ENCODE peak calls at places on chromosomes 5 and 9, in six cellular contexts. S is coronary artery, U is left lung, L is IMR-90, D is foreskin fibroblast, G is GM12878. B is an unnamed sample.

GRCh38 chr9:126471084-126471611 is 142.6 kb upstream of the LMX1B start:
- DNase-seq in S (no peak), D (peak), L (peak), G (peak), U (peak), B (no peak)

GRCh38 chr5:77012601-77013000 is 17.6 kb upstream of the AGGF1 start:
- DNase-seq in G (no peak), S (no peak), L (no peak), U (no peak), D (no peak), B (no peak)

GRCh38 chr9:37539634-37540033 is 36.5 kb downstream of the FBXO10 start:
- DNase-seq in G (no peak), D (no peak), S (no peak), U (no peak), L (no peak), B (no peak)

GRCh38 chr5:131194725-131195124 is 24.0 kb downstream of the LYRM7 start:
- DNase-seq in L (no peak), D (no peak), U (no peak), S (no peak), G (no peak), B (no peak)

GRCh38 chr9:2596003-2596402 is 25.6 kb upstream of the VLDLR start:
- DNase-seq in U (no peak), D (no peak), L (no peak), S (no peak), G (no peak), B (no peak)

GRCh38 chr5:42948961-42949347 is 91.2 kb downstream of the ANXA2R start:
- DNase-seq in U (no peak), L (no peak), S (no peak), D (no peak), G (no peak), B (no peak)

GRCh38 chr5:58198330-58198729 is 261.6 kb downstream of the PLK2 start:
- DNase-seq in S (no peak), U (no peak), L (no peak), G (no peak), D (no peak), B (no peak)

GRCh38 chr5:169003721-169004481 is 297.0 kb downstream of the SLIT3 start:
- DNase-seq in L (no peak), S (no peak), G (no peak), D (no peak), U (no peak), B (no peak)

GRCh38 chr5:126780165-126780827 is 3.4 kb downstream of the LMNB1 start:
- DNase-seq in U (no peak), G (no peak), D (peak), S (no peak), L (peak), B (no peak)

GRCh38 chr9:100111235-100111634 is 12.2 kb downstream of the INVS start:
- DNase-seq in G (no peak), D (peak), L (peak), U (peak), S (peak), B (no peak)

GRCh38 chr9:113978954-113979712 is 99.0 kb downstream of the AMBP start:
- DNase-seq in U (no peak), G (no peak), S (no peak), D (no peak), L (peak), B (no peak)

GRCh38 chr5:93790401-93790800 is 49.0 kb upstream of the POU5F2 start:
- DNase-seq in D (peak), U (no peak), L (peak), G (no peak), S (no peak), B (no peak)

GRCh38 chr9:96382175-96382574 is 1.3 kb downstream of the SLC35D2 start:
- DNase-seq in S (no peak), D (no peak), L (peak), G (no peak), U (no peak), B (no peak)

GRCh38 chr5:168853972-168854371 is 274.8 kb upstream of the PANK3 start:
- DNase-seq in S (no peak), G (no peak), L (no peak), D (no peak), U (no peak), B (no peak)

GRCh38 chr9:19785230-19785629 is 3.6 kb downstream of the SLC24A2 start:
- DNase-seq in L (no peak), S (no peak), D (no peak), G (no peak), U (no peak), B (no peak)

GRCh38 chr5:178535299-178536175 is 54.7 kb downstream of the COL23A1 start:
- DNase-seq in G (no peak), U (no peak), L (no peak), D (no peak), S (no peak), B (no peak)

GRCh38 chr5:109876941-109877669 is 187.4 kb downstream of the MAN2A1 start:
- DNase-seq in U (no peak), G (no peak), L (peak), D (peak), S (no peak), B (no peak)

GRCh38 chr5:40481226-40481625 is 198.5 kb upstream of the PTGER4 start:
- DNase-seq in D (no peak), S (no peak), G (no peak), U (no peak), L (peak), B (no peak)

GRCh38 chr5:108036484-108036883 is 345.4 kb downstream of the FBXL17 start:
- DNase-seq in D (no peak), L (no peak), G (no peak), U (no peak), S (no peak), B (no peak)

GRCh38 chr5:176152191-176152932 is 85.9 kb upstream of the SIMC1 start:
- DNase-seq in G (no peak), D (no peak), U (no peak), S (no peak), L (peak), B (peak)

GRCh38 chr9:95505676-95506437 is 10.9 kb downstream of the PTCH1 start:
- DNase-seq in D (peak), L (peak), S (no peak), G (no peak), U (peak), B (peak)

GRCh38 chr5:129664336-129664937 is 83.5 kb upstream of the MINAR2 start:
- DNase-seq in L (peak), D (peak), G (no peak), U (no peak), S (no peak), B (peak)

GRCh38 chr5:137743031-137743640 is 7.2 kb upstream of the KLHL3 start:
- DNase-seq in D (peak), U (no peak), G (no peak), S (no peak), L (peak), B (peak)

GRCh38 chr9:105957830-105958229 is 263.5 kb downstream of the TMEM38B start:
- DNase-seq in D (no peak), L (no peak), U (no peak), S (no peak), G (no peak), B (no peak)

GRCh38 chr9:72557549-72557948 is 36.1 kb downstream of the TMC1 start:
- DNase-seq in G (no peak), U (no peak), D (peak), S (no peak), L (peak), B (no peak)

GRCh38 chr5:172943906-172944305 is 15.3 kb upstream of the RPL26L1 start:
- DNase-seq in G (no peak), L (no peak), U (no peak), D (no peak), S (no peak), B (no peak)

GRCh38 chr9:108272350-108272899 is 583.4 kb downstream of the ACTL7B start:
- DNase-seq in U (peak), L (peak), D (peak), G (no peak), S (no peak), B (no peak)

GRCh38 chr5:1975406-1975715 is 92.6 kb upstream of the IRX4 start:
- DNase-seq in D (no peak), U (no peak), G (no peak), S (no peak), L (no peak), B (no peak)

DNA sequence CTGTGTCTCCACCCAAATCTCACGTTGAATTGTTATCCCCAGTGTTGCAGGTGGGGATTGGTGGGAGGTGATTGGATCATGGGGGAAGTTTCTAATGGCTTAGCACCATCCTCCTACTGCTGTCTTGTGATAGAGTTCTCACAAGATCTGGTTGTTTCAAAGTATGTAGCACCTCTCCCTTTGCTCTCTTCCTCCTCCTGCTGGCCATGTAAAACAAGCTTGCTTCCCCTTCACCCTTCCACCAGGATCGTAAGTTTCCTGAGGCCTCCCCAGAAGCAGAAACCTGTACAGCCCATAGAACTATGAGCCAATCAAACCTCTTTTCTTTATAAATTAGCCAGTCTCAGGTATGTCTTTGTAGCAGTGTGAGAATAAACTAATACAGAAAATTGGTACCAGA is 214.7 kb upstream of the C9orf72 start:
- DNase-seq in G (no peak), L (no peak), S (no peak), U (no peak), D (no peak), B (no peak)
- TF ChIP-seq CTCF in G (no peak), L (no peak), S (no peak), U (no peak), D (no peak), B (no peak)

DNA sequence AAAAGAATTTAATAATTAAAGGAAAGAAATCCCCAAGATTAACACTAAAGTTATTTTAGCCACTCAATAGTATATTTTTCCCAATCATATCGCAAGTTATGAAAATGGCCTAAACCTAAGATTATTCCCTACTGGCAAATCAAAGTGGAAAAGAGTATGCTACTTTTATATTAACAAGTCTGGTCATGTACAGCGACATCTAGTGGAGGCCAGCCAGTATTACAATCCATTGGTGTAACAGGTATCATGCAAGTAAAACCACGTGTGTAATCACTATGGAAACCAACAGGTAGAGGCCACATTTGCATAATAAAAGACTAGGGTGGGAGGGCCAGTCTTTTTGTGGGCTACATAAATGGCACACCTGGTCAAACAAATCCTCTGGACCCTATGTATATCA is 976.4 kb upstream of the CDH9 start:
- DNase-seq in S (no peak), U (no peak), G (no peak), D (no peak), L (no peak), B (no peak)
- TF ChIP-seq CTCF in S (no peak), U (no peak), G (peak), D (no peak), L (peak), B (peak)

DNA sequence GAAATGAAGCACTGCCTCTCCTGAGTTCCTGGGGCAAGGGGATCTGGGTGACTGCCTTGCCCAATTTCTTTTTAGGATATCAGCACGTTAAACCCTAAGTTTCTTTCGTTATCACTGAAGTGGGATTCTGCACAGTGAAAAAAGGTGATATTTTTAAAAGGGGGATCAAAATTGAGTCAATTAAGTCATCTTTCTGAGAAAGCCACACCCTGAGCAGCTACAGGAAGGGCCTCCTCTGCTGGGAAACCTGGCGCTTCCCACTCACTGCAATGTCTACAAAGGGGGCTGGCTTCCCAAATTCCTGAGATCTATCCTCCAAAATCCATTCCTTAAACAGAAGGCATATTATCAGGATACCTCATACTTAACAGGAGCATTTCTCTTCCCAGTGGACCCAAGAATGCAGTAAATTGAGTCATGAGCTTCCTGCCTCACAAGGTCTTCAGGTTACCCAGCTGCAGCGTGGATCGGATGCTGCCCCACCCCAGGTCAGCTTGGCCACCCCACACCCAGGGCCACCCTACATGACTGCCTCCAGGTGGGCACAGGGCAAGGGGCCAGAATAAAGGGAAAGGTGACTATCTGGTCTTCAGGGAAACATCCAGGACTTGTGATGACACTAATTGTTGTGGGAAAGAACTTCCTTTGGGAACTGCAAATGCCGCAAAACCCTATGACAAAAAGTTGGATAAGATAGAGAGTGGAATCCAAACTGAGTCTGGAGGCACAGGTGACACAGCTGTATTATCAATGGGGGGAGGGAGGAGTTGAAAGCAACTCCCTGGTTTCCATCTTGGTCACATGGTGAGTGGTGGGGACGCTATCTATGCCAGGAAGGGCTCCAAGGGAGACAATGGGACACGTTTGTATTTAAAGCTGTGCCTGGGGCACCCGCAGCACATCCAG is 42.4 kb downstream of the ROR2 start:
- DNase-seq in D (no peak), U (no peak), L (peak), S (no peak), G (no peak), B (no peak)
- TF ChIP-seq CTCF in D (no peak), U (no peak), L (no peak), S (no peak), G (no peak), B (no peak)

GRCh38 chr5:81204205-81204604 is 28.9 kb upstream of the CKMT2 start:
- DNase-seq in D (no peak), L (no peak), U (no peak), G (no peak), S (no peak), B (no peak)

GRCh38 chr5:81208904-81209303 is 24.2 kb upstream of the CKMT2 start:
- DNase-seq in L (peak), S (no peak), G (no peak), D (no peak), U (no peak), B (no peak)

GRCh38 chr5:81209386-81209785 is 23.7 kb upstream of the CKMT2 start:
- DNase-seq in G (no peak), U (no peak), D (no peak), L (no peak), S (no peak), B (no peak)

GRCh38 chr5:81205058-81205457 is 28.1 kb upstream of the CKMT2 start:
- DNase-seq in D (no peak), S (no peak), L (no peak), U (no peak), G (no peak), B (no peak)

GRCh38 chr5:81207009-81207408 is 26.1 kb upstream of the CKMT2 start:
- DNase-seq in S (no peak), L (peak), D (no peak), U (no peak), G (no peak), B (peak)
- TF ChIP-seq CTCF in S (no peak), L (peak), D (peak), U (no peak), G (peak), B (no peak)

DNA sequence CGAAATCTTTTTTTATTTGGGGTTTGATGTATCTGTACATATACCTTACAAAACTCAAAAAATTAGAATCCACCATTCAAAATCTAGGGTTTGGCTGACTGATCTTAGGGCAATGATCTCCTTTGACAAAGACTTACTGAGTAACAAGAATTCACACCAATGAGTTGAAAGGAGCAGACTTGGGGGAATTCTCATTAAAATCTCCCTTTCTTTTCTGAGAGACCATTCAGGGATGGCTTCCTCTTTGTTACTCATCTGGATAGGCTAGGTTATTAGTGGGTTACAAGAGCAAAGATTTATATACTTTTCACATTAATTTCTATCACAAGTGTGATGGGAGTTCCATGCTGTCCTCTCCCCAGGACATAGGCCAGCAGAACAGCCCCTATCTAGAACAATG is 661.0 kb downstream of the KCTD16 start:
- DNase-seq in G (no peak), D (no peak), S (no peak), L (no peak), U (no peak), B (no peak)
- TF ChIP-seq CTCF in G (no peak), D (no peak), S (no peak), L (no peak), U (no peak), B (no peak)

GRCh38 chr5:17077447-17078233 is 139.8 kb upstream of the BASP1 start:
- DNase-seq in G (no peak), L (no peak), S (no peak), D (no peak), U (no peak), B (no peak)
- TF ChIP-seq CTCF in G (no peak), L (no peak), S (no peak), D (no peak), U (no peak), B (no peak)